ENCODE peak calls at places on chromosomes 4 and X, in four cellular contexts. N is ovary, X is heart right ventricle, W is GM23248. V is an unnamed sample. For H3K36me3, the result is how much of the 10 kb centered on the place peaks cover.

GRCh38 chrX:1555370-1555769 is 18.4 kb upstream of the P2RY8 start:
- DNase-seq in N (no peak), X (no peak), W (no peak), V (no peak)

GRCh38 chr4:87943660-87944149 is 31.8 kb upstream of the SPP1 start:
- DNase-seq in N (no peak), X (no peak), W (no peak), V (no peak)

GRCh38 chr4:54400802-54401201 is 171.7 kb downstream of the PDGFRA start:
- DNase-seq in N (no peak), X (no peak), W (peak), V (no peak)

GRCh38 chrX:71177327-71177726 is 32.7 kb downstream of the NLGN3 start:
- DNase-seq in N (no peak), X (no peak), W (peak), V (no peak)

GRCh38 chr4:128169245-128169644 is 108.1 kb downstream of the LARP1B start:
- DNase-seq in N (no peak), X (no peak), W (no peak), V (no peak)

GRCh38 chrX:133307637-133308485 is 89.7 kb upstream of the TFDP3 start:
- DNase-seq in N (no peak), X (peak), W (peak), V (no peak)

GRCh38 chr4:4851906-4852305 is 7.6 kb upstream of the MSX1 start:
- DNase-seq in N (peak), X (no peak), W (no peak), V (no peak)

GRCh38 chr4:116878280-116878679 is 207.1 kb downstream of the TRAM1L1 start:
- DNase-seq in N (no peak), X (no peak), W (no peak), V (no peak)

GRCh38 chr4:151361126-151361525 is 35.7 kb upstream of the SH3D19 start:
- DNase-seq in N (no peak), X (no peak), W (no peak), V (no peak)

GRCh38 chr4:183438458-183439113 is 5.8 kb upstream of the CDKN2AIP start:
- DNase-seq in N (no peak), X (no peak), W (peak), V (peak)

GRCh38 chr4:3407930-3408792 is 33.6 kb upstream of the HGFAC start:
- DNase-seq in N (peak), X (peak), W (no peak), V (no peak)

GRCh38 chr4:99090511-99090910 is 1.9 kb upstream of the ADH5 start:
- DNase-seq in N (no peak), X (no peak), W (peak), V (no peak)

GRCh38 chr4:31674313-31674947 is 954.3 kb downstream of the PCDH7 start:
- DNase-seq in N (no peak), X (no peak), W (no peak), V (peak)

GRCh38 chr4:73856518-73856917 is 3.4 kb downstream of the PF4V1 start:
- DNase-seq in N (no peak), X (no peak), W (peak), V (no peak)

GRCh38 chr4:53563824-53564223 is 27.5 kb downstream of the LNX1 start:
- DNase-seq in N (no peak), X (no peak), W (peak), V (no peak)

GRCh38 chr4:7524841-7525240 is 90.1 kb upstream of the PSAPL1 start:
- DNase-seq in N (no peak), X (no peak), W (no peak), V (no peak)

GRCh38 chrX:41481264-41482109 is 34.3 kb downstream of the NYX start:
- DNase-seq in N (no peak), X (no peak), W (peak), V (no peak)

GRCh38 chr4:123568936-123569335 is 172.3 kb downstream of the SPRY1 start:
- DNase-seq in N (no peak), X (no peak), W (no peak), V (no peak)

GRCh38 chr4:68147079-68147478 is 17.4 kb upstream of the TMPRSS11F start:
- DNase-seq in N (no peak), X (no peak), W (no peak), V (no peak)

GRCh38 chr4:19700951-19701350 is 550.8 kb upstream of the SLIT2 start:
- DNase-seq in N (no peak), X (no peak), W (peak), V (no peak)

GRCh38 chr4:82901129-82901718 is 689 bp downstream of the THAP9 start:
- DNase-seq in N (no peak), X (no peak), W (no peak), V (no peak)

GRCh38 chr4:37453004-37453360 is 208.4 kb downstream of the NWD2 start:
- DNase-seq in N (no peak), X (no peak), W (peak), V (no peak)

GRCh38 chrX:18448416-18448815 is 23.0 kb downstream of the CDKL5 start:
- DNase-seq in N (no peak), X (no peak), W (no peak), V (no peak)

GRCh38 chr4:24792552-24792951 is 2.8 kb upstream of the SOD3 start:
- DNase-seq in N (no peak), X (no peak), W (no peak), V (no peak)

GRCh38 chr4:125522588-125522987 is 207.8 kb downstream of the FAT4 start:
- DNase-seq in N (no peak), X (no peak), W (no peak), V (no peak)

GRCh38 chr4:189600598-189601435 is 339.9 kb upstream of the FRG1 start:
- DNase-seq in N (no peak), X (no peak), W (no peak), V (no peak)

GRCh38 chr4:71494539-71494938 is 155.7 kb downstream of the SLC4A4 start:
- DNase-seq in N (no peak), X (no peak), W (no peak), V (no peak)

GRCh38 chr4:898869-899555 is 33.1 kb downstream of the GAK start:
- DNase-seq in N (no peak), X (peak), W (no peak), V (peak)

GRCh38 chr4:136831553-136831952 is 700.7 kb downstream of the PCDH18 start:
- DNase-seq in N (no peak), X (no peak), W (no peak), V (no peak)

GRCh38 chr4:24537025-24537424 is 47.3 kb downstream of the DHX15 start:
- DNase-seq in N (no peak), X (no peak), W (no peak), V (no peak)

GRCh38 chrX:3136161-3136961 is 95.1 kb downstream of the ARSF start:
- DNase-seq in N (no peak), X (no peak), W (no peak), V (no peak)

GRCh38 chrX:119475389-119476101 is 7.3 kb downstream of the SLC25A5 start:
- DNase-seq in N (no peak), X (no peak), W (peak), V (no peak)

GRCh38 chr4:44447563-44448504 is 775 bp downstream of the KCTD8 start:
- DNase-seq in N (peak), X (peak), W (peak), V (peak)

GRCh38 chrX:120791013-120791643 is 84.5 kb downstream of the CT47B1 start:
- DNase-seq in N (peak), X (peak), W (peak), V (peak)

DNA sequence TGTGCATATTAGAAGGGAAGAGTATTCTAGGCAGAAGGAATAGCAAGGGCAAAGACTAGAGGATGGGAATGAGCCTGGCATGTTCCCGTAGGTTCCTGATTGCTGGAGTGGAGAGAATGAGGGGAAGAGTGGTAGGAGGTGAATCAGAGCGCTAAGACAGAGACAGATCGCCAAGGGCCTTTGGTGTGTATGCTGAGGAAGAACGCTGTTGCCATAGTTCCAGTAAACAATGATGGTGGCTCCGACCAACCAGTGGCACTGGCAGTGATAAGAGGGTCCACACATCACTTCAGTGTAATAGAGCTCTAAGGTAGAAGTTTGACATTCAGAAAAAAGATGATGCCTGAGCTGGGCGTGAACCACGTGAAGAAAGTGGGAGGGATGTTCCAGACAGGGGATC is 966 bp downstream of the TBC1D25 start:
- DNase-seq in N (no peak), X (no peak), W (no peak), V (no peak)
- H3K4me3 ChIP-seq in N (peak), X (peak), W (peak), V (no peak)

GRCh38 chr4:15012017-15012788 is 9.9 kb downstream of the CPEB2 start:
- DNase-seq in N (no peak), X (no peak), W (no peak), V (no peak)

GRCh38 chr4:15010038-15010585 is 7.8 kb downstream of the CPEB2 start:
- DNase-seq in N (no peak), X (no peak), W (no peak), V (no peak)

GRCh38 chr4:15007201-15007600 is 4.9 kb downstream of the CPEB2 start:
- DNase-seq in N (no peak), X (no peak), W (no peak), V (no peak)

GRCh38 chr4:15013585-15013984 is 11.3 kb downstream of the CPEB2 start:
- DNase-seq in N (no peak), X (no peak), W (no peak), V (no peak)

DNA sequence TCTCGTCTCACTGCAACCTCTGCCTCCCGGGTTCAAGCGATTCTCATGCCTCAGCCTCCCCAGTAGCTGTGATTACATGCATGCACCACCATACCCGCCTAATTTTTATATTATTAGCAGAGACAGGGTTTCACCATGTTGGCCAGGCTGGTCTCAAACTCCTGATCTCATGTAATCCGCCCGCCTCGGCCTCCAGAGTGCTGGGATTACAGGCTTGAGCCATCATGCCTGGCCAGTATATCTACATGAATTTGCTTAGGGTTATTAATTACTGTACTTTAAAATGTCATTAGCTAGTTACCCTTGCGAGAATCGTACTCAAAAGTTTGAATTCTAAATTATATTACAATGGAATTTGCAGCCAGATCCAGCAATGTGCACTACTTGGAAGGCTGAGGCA is 8.9 kb downstream of the CPEB2 start:
- DNase-seq in N (no peak), X (no peak), W (no peak), V (no peak)
- H3K36me3 ChIP-seq in N (under half), X (half or more), W (half or more), V (under half)

GRCh38 chrX:106726485-106727437 is at the start of gene RNF128:
- DNase-seq in N (peak), X (peak), W (peak), V (peak)

GRCh38 chrX:106731590-106731989 is 5.1 kb downstream of the RNF128 start:
- DNase-seq in N (no peak), X (no peak), W (no peak), V (no peak)

GRCh38 chrX:106730385-106730784 is 3.9 kb downstream of the RNF128 start:
- DNase-seq in N (no peak), X (no peak), W (no peak), V (no peak)

GRCh38 chrX:106728337-106728736 is 1.8 kb downstream of the RNF128 start:
- DNase-seq in N (no peak), X (no peak), W (no peak), V (no peak)
- H3K4me3 ChIP-seq in N (no peak), X (no peak), W (no peak), V (peak)

DNA sequence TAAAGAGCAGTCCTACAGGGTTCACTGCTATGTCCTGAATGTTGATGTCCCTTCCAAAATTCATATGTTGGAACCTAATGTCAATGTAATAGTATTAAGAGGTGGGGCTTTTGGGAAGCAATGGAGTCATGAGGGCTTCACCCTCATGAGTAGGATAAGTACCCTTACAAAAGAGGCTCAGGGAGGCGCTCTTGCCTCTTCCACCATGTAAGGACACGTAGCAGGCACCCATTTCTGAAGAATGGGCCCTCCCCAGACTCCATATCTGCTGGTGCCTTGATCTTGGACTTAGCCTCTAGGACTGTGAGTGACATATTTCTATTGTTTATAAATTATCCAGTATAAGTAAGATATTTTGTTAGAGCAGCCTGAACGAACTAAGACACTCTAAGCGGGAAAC is 15.8 kb downstream of the MED28 start:
- DNase-seq in N (no peak), X (no peak), W (no peak), V (no peak)
- H3K36me3 ChIP-seq in N (under half), X (half or more), W (half or more), V (under half)

V was measured in pancreas.